ENCODE peak calls at places on chromosomes 4 and X, in ten cellular contexts. L, T, C, N, S, G, U, E, H and Y are unnamed samples.

GRCh38 chrX:73127700-73128241 is 48.5 kb upstream of the PABPC1L2A start:
- DNase-seq in H (no peak), N (no peak), G (no peak), E (no peak), S (no peak), U (peak; percentile 51), L (no peak), T (no peak), C (no peak), Y (no peak)

GRCh38 chr4:1604706-1605205 is 79.4 kb downstream of the FAM53A start:
- DNase-seq in H (peak; percentile 47), G (no peak), N (no peak), L (no peak), E (no peak), U (peak; percentile 53), T (no peak), S (no peak), C (no peak), Y (no peak)

GRCh38 chr4:8568068-8568668 is 12.0 kb upstream of the GPR78 start:
- DNase-seq in T (no peak), N (no peak), E (no peak), U (no peak), C (peak; percentile 62), H (no peak), G (no peak), S (no peak), L (no peak), Y (no peak)

GRCh38 chr4:143188325-143189088 is 3.8 kb downstream of the USP38 start:
- DNase-seq in H (no peak), S (no peak), T (peak; percentile 6), U (peak; percentile 28), C (no peak), N (no peak), G (no peak), L (no peak), E (no peak), Y (no peak)

GRCh38 chr4:158172558-158173258 is at the start of gene GASK1B:
- DNase-seq in U (peak; percentile 70), E (no peak), N (peak; percentile 50), H (peak; percentile 73), T (peak; percentile 75), S (peak; percentile 51), C (no peak), L (peak; percentile 76), G (peak; percentile 34), Y (peak; percentile 35)

GRCh38 chr4:6425336-6425735 is 47.1 kb downstream of the PPP2R2C start:
- DNase-seq in E (no peak), S (no peak), G (no peak), H (no peak), L (no peak), N (no peak), T (no peak), U (no peak), C (no peak), Y (no peak)

GRCh38 chr4:169313732-169314131 is 43.0 kb upstream of the SH3RF1 start:
- DNase-seq in T (no peak), G (no peak), U (no peak), C (no peak), L (no peak), E (no peak), N (no peak), S (no peak), H (no peak), Y (no peak)

GRCh38 chr4:170089274-170089742 is 448 bp downstream of the AADAT start:
- DNase-seq in N (no peak), S (no peak), G (peak; percentile 37), C (no peak), H (no peak), E (no peak), T (peak; percentile 61), L (peak; percentile 58), U (peak; percentile 27), Y (no peak)

DNA sequence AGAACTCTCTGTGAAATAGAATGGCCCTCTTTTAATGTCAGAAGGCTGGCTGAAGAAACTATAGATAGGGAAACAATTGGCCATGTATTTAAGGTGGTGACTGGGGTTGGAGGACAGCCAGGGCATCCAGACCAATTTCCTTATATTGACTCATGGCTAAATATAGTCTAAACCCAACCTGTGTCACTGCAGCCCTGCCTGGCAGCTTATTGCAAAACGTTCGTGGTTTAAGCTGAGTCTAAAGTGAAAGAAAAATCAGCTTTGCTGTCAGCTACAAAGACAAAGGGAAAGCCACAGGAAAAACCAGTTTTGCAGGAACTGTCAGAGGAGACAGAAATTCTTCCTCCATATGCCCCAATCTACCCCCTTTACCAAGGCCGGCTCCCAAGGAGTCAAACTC is 902.8 kb upstream of the NDST4 start:
- DNase-seq in L (no peak), N (no peak), G (no peak), C (no peak), S (no peak), E (peak; percentile 42), T (peak; percentile 58), H (no peak), U (peak; percentile 92), Y (peak; percentile 68)
- H3K4me3 ChIP-seq in L (no peak overlapping the region), N (no peak overlapping the region), G (no peak overlapping the region), C (no peak overlapping the region), S (no peak overlapping the region), E (no peak overlapping the region), T (no peak overlapping the region), H (no peak overlapping the region), U (peak overlapping the region; percentile 42), Y (no peak overlapping the region)

GRCh38 chrX:69503228-69503834 is 795 bp upstream of the NALF2 start:
- DNase-seq in L (peak; percentile 49), N (peak; percentile 30), E (no peak), G (no peak), C (no peak), U (no peak), H (peak; percentile 64), T (no peak), S (peak; percentile 2), Y (no peak)

GRCh38 chrX:69506617-69507499 is 2.7 kb downstream of the NALF2 start:
- DNase-seq in C (no peak), U (no peak), L (no peak), E (no peak), S (no peak), T (peak; percentile 29), N (no peak), H (no peak), G (no peak), Y (no peak)

GRCh38 chrX:69503835-69504625 is at the start of gene NALF2:
- DNase-seq in S (no peak), H (peak; percentile 75), C (no peak), T (peak; percentile 60), L (peak; percentile 43), E (peak; percentile 12), U (peak; percentile 50), G (peak; percentile 64), N (peak; percentile 59), Y (peak; percentile 12)

GRCh38 chrX:69505772-69506616 is 1.9 kb downstream of the NALF2 start:
- DNase-seq in N (no peak), U (no peak), H (no peak), L (no peak), G (no peak), C (no peak), T (no peak), S (no peak), E (no peak), Y (no peak)

GRCh38 chrX:69504626-69505612 is 793 bp downstream of the NALF2 start:
- DNase-seq in C (no peak), T (peak; percentile 4), N (no peak), G (no peak), S (no peak), U (no peak), L (no peak), H (no peak), E (no peak), Y (no peak)
- H3K4me3 ChIP-seq in C (no peak overlapping the region), T (no peak overlapping the region), N (peak overlapping the region; percentile 29), G (no peak overlapping the region), S (no peak overlapping the region), U (no peak overlapping the region), L (peak overlapping the region; percentile 49), H (peak overlapping the region; percentile 63), E (peak overlapping the region; percentile 41), Y (no peak overlapping the region)

GRCh38 chr4:23710298-23710697 is 179.5 kb downstream of the PPARGC1A start:
- DNase-seq in H (no peak), G (no peak), L (no peak), C (no peak), U (no peak), E (no peak), N (no peak), T (no peak), S (no peak), Y (no peak)

DNA sequence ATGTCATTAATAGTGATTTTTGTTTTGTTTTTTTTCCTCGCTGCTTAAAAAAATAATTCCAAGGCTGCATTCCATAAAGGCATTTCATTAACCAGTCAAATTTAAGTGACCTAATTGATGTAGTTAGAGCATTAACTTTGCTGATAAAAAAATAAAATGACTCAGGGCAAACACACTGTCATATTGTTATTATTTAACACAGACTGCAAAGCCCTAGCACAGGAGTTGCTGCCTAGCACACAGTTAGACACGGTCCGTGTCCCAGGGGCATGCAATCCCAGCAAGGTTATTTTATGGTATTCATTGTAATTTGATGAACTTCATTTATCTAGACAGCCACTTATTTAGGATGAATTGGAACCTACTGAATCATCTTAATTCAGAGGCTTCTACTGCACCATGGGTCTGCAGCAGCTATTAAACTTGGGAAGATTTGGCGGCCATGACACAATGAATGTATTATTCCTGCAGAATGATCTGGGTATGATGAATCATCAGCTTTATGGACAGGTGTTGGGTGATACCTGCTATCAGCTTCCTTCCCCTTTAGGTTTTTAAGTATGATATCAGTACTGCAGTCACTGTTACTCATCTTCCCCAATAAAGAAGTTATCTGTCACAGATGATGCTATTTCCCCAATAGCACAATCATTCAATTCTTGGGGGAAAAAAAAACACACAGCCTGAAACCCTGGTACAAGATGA is 182.7 kb downstream of the PPARGC1A start:
- DNase-seq in E (no peak), T (no peak), U (no peak), N (no peak), L (no peak), H (no peak), C (no peak), S (no peak), G (no peak), Y (no peak)
- H3K4me3 ChIP-seq in E (no peak overlapping the region), T (no peak overlapping the region), U (no peak overlapping the region), N (no peak overlapping the region), L (no peak overlapping the region), H (no peak overlapping the region), C (no peak overlapping the region), S (no peak overlapping the region), G (no peak overlapping the region), Y (no peak overlapping the region)

GRCh38 chr4:75180217-75180616 is 247.3 kb downstream of the PARM1 start:
- DNase-seq in G (no peak), H (no peak), C (no peak), L (no peak), N (no peak), E (no peak), U (peak; percentile 24), S (no peak), T (no peak), Y (no peak)

GRCh38 chr4:75179510-75179909 is 246.6 kb downstream of the PARM1 start:
- DNase-seq in N (no peak), S (no peak), H (no peak), E (no peak), C (no peak), U (no peak), L (no peak), T (no peak), G (no peak), Y (no peak)

DNA sequence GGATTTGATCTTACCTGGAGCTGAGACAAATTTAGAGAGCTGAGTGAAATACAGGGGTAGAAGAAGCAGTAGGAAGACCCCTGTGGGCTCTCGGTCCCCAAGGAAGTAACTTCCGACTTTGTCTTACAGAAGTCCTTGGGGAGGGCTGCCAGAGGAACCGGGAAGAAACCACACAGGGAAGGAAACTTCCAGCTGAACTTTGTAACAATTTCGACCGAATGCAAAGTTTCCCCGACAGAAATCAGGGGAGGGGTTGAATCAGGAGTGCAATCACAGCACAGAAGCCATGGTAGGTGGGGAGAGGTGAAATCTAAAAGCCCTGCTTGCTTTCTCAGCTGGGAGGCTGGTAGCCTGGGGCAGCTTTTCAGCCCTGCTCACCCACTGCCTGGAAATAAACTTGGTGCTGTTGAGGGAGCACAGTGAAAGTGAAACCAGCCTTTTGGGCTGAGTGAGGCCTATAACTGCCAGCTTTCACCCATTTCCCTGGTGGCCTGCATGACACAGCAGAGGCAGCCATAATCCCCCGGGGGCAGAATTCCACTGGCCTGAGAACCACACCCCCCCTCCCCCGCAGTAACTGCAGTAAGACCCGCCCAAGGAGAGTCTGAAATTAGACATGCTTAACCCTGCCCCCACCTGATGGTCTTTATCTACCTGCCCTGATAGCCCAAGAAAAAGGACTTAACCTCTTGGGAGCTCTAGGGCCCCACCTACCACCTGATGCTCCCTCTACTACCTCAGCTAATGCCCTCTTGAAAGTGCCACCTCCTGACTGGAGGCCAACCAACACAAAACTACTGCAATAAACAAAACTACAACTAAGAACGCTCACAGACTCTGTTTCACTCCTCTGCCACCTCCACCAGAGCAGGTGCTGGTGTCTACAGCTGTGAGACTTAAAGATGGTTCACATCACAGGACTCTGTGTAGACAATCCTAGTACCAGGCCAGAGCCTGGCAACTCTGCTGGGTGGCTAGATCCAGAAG is 248.2 kb downstream of the PARM1 start:
- DNase-seq in H (no peak), S (no peak), C (no peak), G (peak; percentile 68), N (no peak), T (peak; percentile 48), E (no peak), L (no peak), U (peak; percentile 64), Y (peak; percentile 74)
- H3K4me3 ChIP-seq in H (peak overlapping the region; percentile 39), S (no peak overlapping the region), C (no peak overlapping the region), G (no peak overlapping the region), N (no peak overlapping the region), T (peak overlapping the region; percentile 60), E (no peak overlapping the region), L (no peak overlapping the region), U (peak overlapping the region; percentile 58), Y (peak overlapping the region; percentile 49)